ENCODE peak calls at places on chromosomes 7 and 10, in five cellular contexts. U, J, T, P and B are unnamed samples.

GRCh38 chr7:107359520-107360316 is 110.1 kb upstream of the GPR22 start:
- DNase-seq in T (no peak), U (no peak), J (peak; percentile 30), P (no peak), B (no peak)

GRCh38 chr7:151302531-151302930 is 39.1 kb upstream of the NUB1 start:
- DNase-seq in U (no peak), P (no peak), T (no peak), J (no peak), B (peak; percentile 43)

GRCh38 chr10:69374242-69374641 is 42.5 kb downstream of the TACR2 start:
- DNase-seq in T (no peak), J (no peak), U (no peak), P (no peak), B (no peak)

GRCh38 chr10:74922921-74923320 is 96.5 kb downstream of the KAT6B start:
- DNase-seq in J (no peak), P (no peak), T (no peak), U (no peak), B (no peak)

GRCh38 chr7:151060416-151061234 is 1.2 kb downstream of the SLC4A2 start:
- DNase-seq in J (peak; percentile 66), P (peak; percentile 42), T (peak; percentile 80), U (no peak), B (no peak)

GRCh38 chr7:65960351-65961074 is 21.5 kb downstream of the GUSB start:
- DNase-seq in T (no peak), J (no peak), P (no peak), U (no peak), B (no peak)

GRCh38 chr7:121832347-121832746 is 40.6 kb upstream of the PTPRZ1 start:
- DNase-seq in U (no peak), P (no peak), T (no peak), J (no peak), B (no peak)

GRCh38 chr7:152315845-152316244 is 120.0 kb downstream of the KMT2C start:
- DNase-seq in J (no peak), T (no peak), P (no peak), U (no peak), B (no peak)

GRCh38 chr7:74288034-74288881 is 949 bp upstream of the CLIP2 start:
- DNase-seq in T (no peak), J (peak; percentile 62), P (no peak), U (no peak), B (no peak)

GRCh38 chr7:38934536-38934935 is 25.5 kb upstream of the VPS41 start:
- DNase-seq in J (no peak), T (no peak), U (no peak), P (no peak), B (no peak)

GRCh38 chr10:106705576-106706526 is 458.7 kb downstream of the SORCS1 start:
- DNase-seq in J (peak; percentile 71), U (no peak), P (peak; percentile 48), T (peak; percentile 61), B (peak; percentile 36)

GRCh38 chr7:54129035-54129434 is 413.1 kb upstream of the VSTM2A start:
- DNase-seq in P (no peak), J (no peak), U (no peak), T (no peak), B (no peak)

GRCh38 chr7:116977172-116977571 is 23.9 kb downstream of the ST7 start:
- DNase-seq in P (no peak), U (no peak), J (no peak), T (no peak), B (no peak)

GRCh38 chr7:7761974-7762769 is 43.8 kb upstream of the RPA3 start:
- DNase-seq in U (no peak), T (no peak), P (no peak), J (peak; percentile 18), B (no peak)

GRCh38 chr10:29687411-29688160 is 52.8 kb upstream of the SVIL start:
- DNase-seq in T (no peak), P (no peak), J (no peak), U (no peak), B (no peak)

GRCh38 chr10:72124984-72125383 is 36.6 kb upstream of the SPOCK2 start:
- DNase-seq in U (no peak), P (no peak), J (no peak), T (no peak), B (no peak)

GRCh38 chr7:75608451-75609122 is 116.5 kb downstream of the SPDYE5 start:
- DNase-seq in T (no peak), U (no peak), J (no peak), P (no peak), B (no peak)

GRCh38 chr7:43785425-43785824 is 26.9 kb downstream of the BLVRA start:
- DNase-seq in U (no peak), J (no peak), T (no peak), P (no peak), B (no peak)

GRCh38 chr7:141133646-141134045 is 59.8 kb downstream of the TMEM178B start:
- DNase-seq in T (no peak), P (no peak), U (no peak), J (no peak), B (no peak)

GRCh38 chr10:114541081-114541833 is 116.8 kb downstream of the ABLIM1 start:
- DNase-seq in P (no peak), T (no peak), J (no peak), U (no peak), B (no peak)

GRCh38 chr7:41039386-41040315 is 663.2 kb downstream of the INHBA start:
- DNase-seq in U (no peak), T (no peak), P (no peak), J (no peak), B (peak; percentile 22)

DNA sequence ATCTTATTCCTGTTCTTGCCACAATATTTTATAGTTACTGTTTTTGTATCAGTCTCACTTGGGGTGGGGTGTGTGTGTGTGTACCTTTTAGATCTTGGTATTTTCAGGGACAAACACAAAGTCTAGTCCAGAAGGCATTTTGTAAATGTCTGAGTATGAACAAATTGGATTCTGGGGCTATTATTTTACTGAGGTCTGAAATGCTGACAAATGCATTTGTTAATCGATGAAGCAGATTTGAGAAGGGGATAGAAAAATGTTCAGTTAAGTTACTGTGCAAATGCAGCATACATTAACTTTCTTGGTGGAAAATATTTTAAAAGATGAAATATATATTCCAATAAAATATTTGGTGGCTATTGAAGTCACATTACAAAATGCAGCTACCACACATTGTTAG is 267.4 kb downstream of the EXOC4 start:
- DNase-seq in T (no peak), J (no peak), P (no peak), U (no peak), B (no peak)
- H2AFZ ChIP-seq in T (no peak overlapping the region), J (no peak overlapping the region), P (no peak overlapping the region), U (no peak overlapping the region), B (no peak overlapping the region)

GRCh38 chr10:47062801-47063200 is 151.6 kb downstream of the PTPN20 start:
- DNase-seq in U (no peak), P (no peak), T (no peak), J (peak; percentile 9), B (no peak)
- TF ChIP-seq CHD2 in U (no peak), P (no peak), T (no peak), J (no peak), B (no peak)

DNA sequence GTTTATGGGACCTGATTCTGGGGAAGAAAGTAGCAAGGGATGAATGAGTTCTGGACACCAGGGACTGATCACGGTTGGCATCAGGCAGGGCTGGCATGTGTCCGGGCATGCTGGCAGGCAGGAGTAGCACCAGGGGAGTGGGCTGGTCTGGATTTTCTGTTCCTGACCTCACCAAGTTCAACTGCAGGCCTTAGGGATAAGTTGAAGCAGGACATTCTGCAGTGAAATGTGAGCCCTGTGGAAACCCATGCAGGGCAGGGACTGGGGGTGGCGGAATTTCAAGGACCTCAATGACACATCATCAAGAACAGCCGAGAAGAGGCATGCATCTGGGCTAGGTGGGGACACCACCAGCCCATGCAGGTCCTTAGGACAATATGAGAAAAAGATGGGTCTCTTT is 80.2 kb upstream of the ADAM12 start:
- DNase-seq in J (no peak), P (no peak), T (no peak), U (no peak), B (peak; percentile 14)
- H2AFZ ChIP-seq in J (no peak overlapping the region), P (no peak overlapping the region), T (no peak overlapping the region), U (no peak overlapping the region), B (no peak overlapping the region)

GRCh38 chr10:31036209-31036608 is 4.5 kb upstream of the ZNF438 start:
- DNase-seq in J (no peak), P (no peak), T (no peak), U (no peak), B (peak; percentile 38)
- TF ChIP-seq CHD2 in J (no peak), P (no peak), T (no peak), U (no peak), B (no peak)